ENCODE peak calls at places on chromosomes 12 and 14, in four cellular contexts. Y is A549, C is K562, T is HepG2. I is an unnamed sample.

GRCh38 chr12:87509233-87509820 is 519.9 kb downstream of the C12orf50 start:
- DNase-seq in Y (peak; percentile 73), C (no peak), T (no peak), I (peak; percentile 81)

GRCh38 chr12:117881517-117881916 is 87.3 kb downstream of the KSR2 start:
- DNase-seq in Y (no peak), C (no peak), T (no peak), I (no peak)

GRCh38 chr12:94717656-94718055 is 67.3 kb upstream of the TMCC3 start:
- DNase-seq in Y (no peak), C (no peak), T (no peak), I (no peak)

GRCh38 chr12:26817183-26817591 is 15.8 kb downstream of the ITPR2 start:
- DNase-seq in Y (no peak), C (no peak), T (no peak), I (no peak)

GRCh38 chr12:65779091-65779642 is 45.1 kb upstream of the HMGA2 start:
- DNase-seq in Y (peak; percentile 63), C (no peak), T (no peak), I (peak; percentile 61)

GRCh38 chr14:80955434-80955939 is at the start of gene TSHR:
- DNase-seq in Y (no peak), C (peak; percentile 4), T (no peak), I (no peak)

GRCh38 chr12:133174901-133175300 is 6.4 kb upstream of the ZNF268 start:
- DNase-seq in Y (no peak), C (no peak), T (no peak), I (no peak)

GRCh38 chr12:116662612-116663144 is 75.2 kb downstream of the SPRING1 start:
- DNase-seq in Y (no peak), C (no peak), T (peak; percentile 52), I (peak; percentile 37)

GRCh38 chr14:96204151-96205058 is at the start of gene BDKRB2:
- DNase-seq in Y (peak; percentile 76), C (peak; percentile 11), T (peak; percentile 54), I (peak; percentile 92)

GRCh38 chr14:104137297-104138097 is 890 bp upstream of the KIF26A start:
- DNase-seq in Y (peak; percentile 80), C (peak; percentile 53), T (peak; percentile 10), I (peak; percentile 4)

GRCh38 chr14:99137001-99137700 is 134.8 kb downstream of the BCL11B start:
- DNase-seq in Y (no peak), C (no peak), T (no peak), I (no peak)

GRCh38 chr12:24012528-24012927 is 63.1 kb upstream of the SOX5 start:
- DNase-seq in Y (no peak), C (no peak), T (peak; percentile 28), I (peak; percentile 23)
- TF ChIP-seq MAFK in Y (no peak), C (no peak), T (no peak), I (no peak)

DNA sequence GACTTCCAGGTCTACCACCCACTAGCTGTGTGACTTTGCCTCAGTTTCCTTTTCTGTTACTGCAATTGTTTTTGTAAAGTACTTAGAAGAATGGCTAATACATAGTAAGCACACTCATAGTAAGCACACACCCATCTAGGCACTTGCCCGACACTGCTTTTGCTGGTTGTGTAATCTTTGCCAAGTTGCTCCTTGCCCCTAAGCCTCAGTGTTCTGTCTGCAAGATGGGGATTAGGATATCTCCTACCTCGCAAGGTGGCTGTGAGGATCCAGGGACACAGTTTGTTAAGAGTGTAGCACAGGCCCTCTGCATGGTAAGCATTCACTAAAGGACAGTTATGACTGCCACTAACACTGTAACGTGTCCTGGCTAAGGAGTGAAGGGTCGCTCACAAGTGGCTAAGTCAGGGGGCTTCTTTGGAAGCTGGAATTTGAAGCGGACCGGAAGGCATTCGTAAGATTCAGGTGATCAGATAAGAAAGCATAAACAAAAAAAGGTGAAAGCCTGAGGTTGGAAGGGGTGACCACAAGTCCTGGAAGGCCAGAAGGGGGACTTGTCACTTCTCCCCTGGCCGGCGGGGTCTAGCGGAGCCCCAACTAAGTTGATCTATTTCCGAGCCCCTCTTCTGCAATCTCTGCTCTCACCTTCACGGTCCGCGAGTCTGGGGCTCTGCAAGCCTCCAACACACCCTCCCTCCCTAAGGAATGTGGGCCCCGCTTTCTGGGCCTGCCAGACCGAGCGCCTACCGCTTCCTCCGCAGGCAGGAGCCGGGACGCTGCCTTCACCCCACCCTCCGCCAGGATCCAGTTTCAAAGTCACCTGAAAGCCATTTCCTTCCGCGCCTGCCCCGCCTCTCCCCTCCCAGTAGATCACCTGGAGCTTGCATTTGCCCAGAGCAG is 1.5 kb upstream of the PLEKHG3 start:
- DNase-seq in Y (no peak), C (no peak), T (no peak), I (no peak)
- TF ChIP-seq MAFK in Y (no peak), C (no peak), T (no peak), I (no peak)

GRCh38 chr12:57622293-57623245 is 10.4 kb downstream of the B4GALNT1 start:
- DNase-seq in Y (no peak), C (peak; percentile 84), T (no peak), I (no peak)
- TF ChIP-seq MAFK in Y (no peak), C (no peak), T (no peak), I (no peak)

GRCh38 chr14:24665440-24665991 is 31.5 kb upstream of the GZMB start:
- DNase-seq in Y (no peak), C (no peak), T (no peak), I (no peak)
- TF ChIP-seq MAFK in Y (no peak), C (no peak), T (no peak), I (no peak)

GRCh38 chr14:23670489-23670888 is 34.3 kb downstream of the DHRS2 start:
- DNase-seq in Y (no peak), C (no peak), T (no peak), I (no peak)

GRCh38 chr14:23675337-23675736 is 39.2 kb downstream of the DHRS2 start:
- DNase-seq in Y (no peak), C (no peak), T (no peak), I (no peak)

GRCh38 chr14:23681337-23681736 is 45.2 kb downstream of the DHRS2 start:
- DNase-seq in Y (no peak), C (no peak), T (no peak), I (no peak)

GRCh38 chr14:23672200-23672599 is 36.0 kb downstream of the DHRS2 start:
- DNase-seq in Y (no peak), C (no peak), T (no peak), I (no peak)

DNA sequence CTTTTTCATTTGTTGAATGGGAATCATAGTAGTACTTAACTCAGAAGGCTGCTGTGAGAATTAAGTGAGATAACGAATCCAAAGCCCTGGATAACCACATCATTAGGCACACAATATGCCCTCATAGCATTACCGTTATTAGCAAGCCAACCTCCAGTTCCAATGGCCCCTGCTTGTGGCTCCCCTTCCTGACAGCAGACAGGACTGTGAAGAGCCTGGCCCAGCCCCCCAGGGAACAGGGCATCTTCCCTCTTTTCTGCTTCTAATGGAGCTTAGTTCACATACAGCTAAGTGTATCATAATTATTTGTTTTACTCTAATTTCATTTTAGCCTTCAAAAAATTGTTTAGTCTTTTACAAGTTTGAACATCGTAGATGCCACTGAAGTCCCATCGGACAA is 39.7 kb downstream of the DHRS2 start:
- DNase-seq in Y (no peak), C (no peak), T (no peak), I (no peak)
- TF ChIP-seq MAFK in Y (no peak), C (no peak), T (no peak), I (no peak)

DNA sequence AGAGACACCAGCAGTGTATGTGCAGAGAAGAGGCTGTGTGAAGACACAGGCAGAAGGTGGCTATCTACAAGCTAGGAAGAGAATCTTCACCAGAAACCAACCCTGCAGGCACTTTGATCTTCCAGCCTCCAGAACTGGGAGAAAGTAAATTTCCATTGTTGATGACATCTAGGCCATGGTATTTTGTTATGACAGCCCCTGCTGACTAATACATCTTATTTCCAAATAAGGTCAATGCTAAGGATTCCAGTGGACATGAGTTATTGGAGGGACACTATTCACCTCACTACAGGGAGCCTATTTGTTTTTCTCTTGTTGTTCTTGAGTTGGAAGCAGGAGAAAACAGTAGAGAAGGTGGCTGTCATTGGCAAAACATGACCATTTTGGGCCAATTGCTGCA is 88.5 kb upstream of the RIN3 start:
- DNase-seq in Y (peak; percentile 62), C (no peak), T (peak; percentile 9), I (peak; percentile 52)
- TF ChIP-seq MAFK in Y (no peak), C (no peak), T (no peak), I (no peak)

GRCh38 chr12:64028541-64028940 is 184.0 kb downstream of the SRGAP1 start:
- DNase-seq in Y (no peak), C (no peak), T (no peak), I (no peak)

GRCh38 chr12:64029013-64029857 is 184.7 kb downstream of the SRGAP1 start:
- DNase-seq in Y (no peak), C (no peak), T (no peak), I (peak; percentile 52)

GRCh38 chr12:64030155-64030554 is 185.7 kb downstream of the SRGAP1 start:
- DNase-seq in Y (no peak), C (no peak), T (no peak), I (peak; percentile 60)

GRCh38 chr12:64019654-64020053 is 175.2 kb downstream of the SRGAP1 start:
- DNase-seq in Y (no peak), C (no peak), T (no peak), I (no peak)

GRCh38 chr12:64025174-64025958 is 180.9 kb downstream of the SRGAP1 start:
- DNase-seq in Y (no peak), C (no peak), T (no peak), I (no peak)
- TF ChIP-seq MAFK in Y (no peak), C (no peak), T (no peak), I (no peak)

GRCh38 chr12:93041416-93041815 is 112.3 kb upstream of the EEA1 start:
- DNase-seq in Y (no peak), C (no peak), T (no peak), I (no peak)

GRCh38 chr12:93043877-93044209 is 114.7 kb upstream of the EEA1 start:
- DNase-seq in Y (no peak), C (peak; percentile 23), T (no peak), I (no peak)

GRCh38 chr12:93042684-93043083 is 113.6 kb upstream of the EEA1 start:
- DNase-seq in Y (no peak), C (no peak), T (no peak), I (no peak)

GRCh38 chr12:93043192-93043876 is 114.2 kb upstream of the EEA1 start:
- DNase-seq in Y (no peak), C (no peak), T (no peak), I (no peak)

GRCh38 chr12:93042283-93042682 is 113.2 kb upstream of the EEA1 start:
- DNase-seq in Y (no peak), C (no peak), T (no peak), I (peak; percentile 60)
- TF ChIP-seq MAFK in Y (no peak), C (no peak), T (no peak), I (no peak)

GRCh38 chr12:126337556-126337955 is 1272.3 kb downstream of the AACS start:
- DNase-seq in Y (no peak), C (no peak), T (no peak), I (no peak)
- TF ChIP-seq MAFK in Y (no peak), C (no peak), T (no peak), I (no peak)